ENCODE peak calls at places on chromosomes 4 and X, in six cellular contexts. V is MM.1S, A is hepatocyte, Z is GM12878, I is HepG2, W is SK-N-SH. P is an unnamed sample.

GRCh38 chr4:107519057-107519456 is 201.0 kb downstream of the PAPSS1 start:
- DNase-seq in V (peak; percentile 42), A (peak; percentile 60), Z (no peak), I (peak; percentile 25), W (peak; percentile 25), P (peak; percentile 19)

GRCh38 chr4:173735055-173735454 is 205.0 kb upstream of the HAND2 start:
- DNase-seq in V (no peak), A (no peak), Z (no peak), I (no peak), W (no peak), P (no peak)

GRCh38 chrX:41265615-41266014 is 68.3 kb upstream of the DDX3X start:
- DNase-seq in V (no peak), A (no peak), Z (no peak), I (no peak), W (no peak), P (no peak)

GRCh38 chrX:117978402-117978801 is 138.2 kb downstream of the KLHL13 start:
- DNase-seq in V (no peak), A (no peak), Z (no peak), I (no peak), W (no peak), P (no peak)

GRCh38 chr4:139223682-139224317 is 46.8 kb upstream of the ELF2 start:
- DNase-seq in V (no peak), A (peak; percentile 14), Z (no peak), I (no peak), W (no peak), P (no peak)

GRCh38 chr4:120829113-120829831 is 93.3 kb downstream of the PRDM5 start:
- DNase-seq in V (no peak), A (no peak), Z (no peak), I (no peak), W (peak; percentile 31), P (no peak)

GRCh38 chr4:186687263-186687662 is 36.4 kb downstream of the FAT1 start:
- DNase-seq in V (no peak), A (no peak), Z (no peak), I (no peak), W (no peak), P (no peak)

GRCh38 chr4:123986268-123986798 is 589.7 kb downstream of the SPRY1 start:
- DNase-seq in V (no peak), A (no peak), Z (no peak), I (no peak), W (no peak), P (no peak)

GRCh38 chr4:73740353-73740778 is at the start of gene CXCL8:
- DNase-seq in V (no peak), A (peak; percentile 24), Z (no peak), I (peak; percentile 53), W (no peak), P (peak; percentile 76)

DNA sequence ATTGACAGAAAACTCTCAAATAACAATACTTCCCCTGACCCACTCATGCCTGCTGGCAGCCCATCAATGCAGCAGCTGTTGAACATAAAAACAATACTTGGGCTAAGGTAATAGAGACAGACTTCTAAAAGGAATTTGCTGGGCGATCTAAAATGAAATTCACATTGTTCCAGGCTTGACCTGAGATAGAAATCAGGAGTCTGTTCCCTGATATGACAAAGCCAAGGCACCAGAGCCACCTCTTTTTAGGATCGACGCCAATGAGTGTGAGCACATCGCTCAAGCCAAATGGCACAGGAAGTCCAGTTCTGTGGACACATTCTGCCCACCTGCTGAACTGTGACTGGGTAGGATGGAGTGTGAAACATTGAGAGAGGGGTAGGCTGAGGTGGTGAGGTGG is 4.9 kb downstream of the SEPTIN11 start:
- DNase-seq in V (no peak), A (no peak), Z (no peak), I (no peak), W (peak; percentile 37), P (no peak)
- H3K4me2 ChIP-seq in V (no peak overlapping the region), A (no peak overlapping the region), Z (peak overlapping the region; percentile 30), I (no peak overlapping the region), W (peak overlapping the region; percentile 8), P (no peak overlapping the region)

GRCh38 chrX:19772759-19773623 is 114.4 kb downstream of the SH3KBP1 start:
- DNase-seq in V (peak; percentile 18), A (no peak), Z (no peak), I (no peak), W (no peak), P (no peak)

GRCh38 chrX:19765628-19766027 is 121.8 kb downstream of the SH3KBP1 start:
- DNase-seq in V (no peak), A (no peak), Z (no peak), I (peak; percentile 28), W (no peak), P (no peak)

GRCh38 chrX:19772306-19772705 is 115.1 kb downstream of the SH3KBP1 start:
- DNase-seq in V (no peak), A (no peak), Z (no peak), I (no peak), W (no peak), P (no peak)

GRCh38 chrX:19774905-19775304 is 112.5 kb downstream of the SH3KBP1 start:
- DNase-seq in V (no peak), A (no peak), Z (no peak), I (no peak), W (no peak), P (no peak)

GRCh38 chrX:19769467-19769866 is 117.9 kb downstream of the SH3KBP1 start:
- DNase-seq in V (no peak), A (no peak), Z (no peak), I (no peak), W (no peak), P (no peak)
- H3K4me3 ChIP-seq in V (no peak overlapping the region), A (no peak overlapping the region), Z (no peak overlapping the region), I (no peak overlapping the region), W (no peak overlapping the region), P (no peak overlapping the region)

DNA sequence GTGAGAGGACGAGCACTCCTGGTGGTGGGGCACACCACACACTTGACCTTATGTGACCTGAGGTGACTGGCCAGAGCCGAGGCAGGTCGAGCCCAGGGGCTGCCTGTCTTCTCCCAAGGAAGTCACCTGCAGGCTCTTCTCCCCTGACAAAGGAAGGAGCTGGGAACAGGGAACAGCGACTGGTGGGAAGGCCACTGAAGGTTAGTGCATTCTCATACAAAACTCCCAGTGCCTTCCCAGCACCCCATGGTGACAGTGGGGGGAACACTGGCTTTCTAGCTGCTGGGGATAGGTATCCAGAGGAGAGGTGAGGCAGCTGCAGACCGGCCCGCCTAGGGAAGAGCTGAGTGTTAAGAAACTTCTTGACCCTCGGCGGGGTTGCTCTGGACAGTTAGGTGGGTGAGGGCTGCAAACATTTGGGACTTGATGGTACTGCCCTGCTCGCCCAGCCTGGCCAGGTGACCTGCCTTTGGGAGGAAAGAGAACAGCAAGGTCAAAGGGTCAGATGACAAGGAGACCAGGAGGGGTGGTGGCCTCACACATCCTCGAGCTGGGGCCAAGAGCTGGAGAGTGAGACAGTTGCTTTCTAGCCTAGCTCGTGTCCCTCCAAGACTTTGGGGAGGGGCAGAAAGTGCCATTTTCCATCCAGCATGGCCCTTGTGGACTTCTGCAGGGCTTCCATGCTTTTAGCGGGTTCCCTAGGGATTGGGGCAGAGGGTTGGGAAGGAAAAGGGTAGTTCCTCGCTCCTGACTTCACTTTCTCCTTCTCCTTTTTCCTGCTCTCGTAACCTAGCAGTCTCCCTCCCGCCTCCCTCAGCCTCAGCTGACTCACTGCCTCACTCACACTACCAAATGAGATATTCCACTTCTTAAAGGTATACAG is 2.7 kb downstream of the NALF2 start:
- DNase-seq in V (no peak), A (no peak), Z (no peak), I (no peak), W (no peak), P (no peak)
- H3K4me2 ChIP-seq in V (no peak overlapping the region), A (no peak overlapping the region), Z (no peak overlapping the region), I (peak overlapping the region; percentile 61), W (no peak overlapping the region), P (no peak overlapping the region)

GRCh38 chr4:135966936-135967335 is 1565.4 kb downstream of the PCDH18 start:
- DNase-seq in V (no peak), A (no peak), Z (no peak), I (no peak), W (no peak), P (no peak)
- H3K4me3 ChIP-seq in V (no peak overlapping the region), A (no peak overlapping the region), Z (no peak overlapping the region), I (no peak overlapping the region), W (no peak overlapping the region), P (no peak overlapping the region)

GRCh38 chr4:85268146-85268545 is 206.8 kb upstream of the ARHGAP24 start:
- DNase-seq in V (no peak), A (no peak), Z (no peak), I (no peak), W (no peak), P (no peak)

GRCh38 chr4:85265234-85265633 is 209.7 kb upstream of the ARHGAP24 start:
- DNase-seq in V (no peak), A (no peak), Z (no peak), I (no peak), W (no peak), P (no peak)
- H3K4me2 ChIP-seq in V (no peak overlapping the region), A (no peak overlapping the region), Z (no peak overlapping the region), I (no peak overlapping the region), W (no peak overlapping the region), P (no peak overlapping the region)

GRCh38 chrX:7690842-7691241 is 152.1 kb upstream of the VCX start:
- DNase-seq in V (no peak), A (no peak), Z (no peak), I (no peak), W (no peak), P (no peak)

DNA sequence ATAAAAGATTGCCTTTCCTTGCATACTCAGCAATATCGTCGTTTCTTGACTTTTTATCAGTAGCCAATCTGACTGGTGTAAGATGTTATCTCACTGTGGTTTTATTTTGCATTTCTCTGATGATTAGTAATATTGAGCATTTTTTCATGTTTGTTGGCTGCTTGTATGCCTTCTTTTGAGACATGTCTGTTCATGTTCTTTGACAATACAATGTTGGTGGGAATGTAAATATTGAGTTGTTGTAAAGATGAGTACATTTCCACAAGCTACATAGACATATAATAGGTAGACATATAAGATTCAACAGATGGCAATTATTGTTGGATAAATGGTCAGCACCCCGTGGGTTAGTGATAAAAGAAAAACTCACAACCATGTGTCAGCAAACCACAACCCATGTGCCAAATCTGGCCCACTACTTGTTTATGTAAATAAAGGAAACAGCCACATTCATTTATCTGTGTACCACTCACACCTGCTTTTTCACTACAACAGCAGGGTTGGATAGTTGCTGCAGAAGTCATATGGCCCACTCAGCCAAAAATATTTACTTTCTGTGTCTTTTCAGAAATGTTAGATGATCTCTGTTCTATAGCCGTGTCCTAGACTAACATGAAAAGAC is 153.1 kb upstream of the VCX start:
- DNase-seq in V (peak; percentile 28), A (no peak), Z (no peak), I (no peak), W (no peak), P (no peak)
- H3K4me3 ChIP-seq in V (no peak overlapping the region), A (no peak overlapping the region), Z (no peak overlapping the region), I (no peak overlapping the region), W (no peak overlapping the region), P (no peak overlapping the region)